ENCODE peak calls at places on chromosomes 6 and 20, in seven cellular contexts. T is H1, K is SK-N-SH, J is GM12892, A is HepG2, L is GM12878, Q is K562. P is an unnamed sample.

GRCh38 chr6:34237316-34237721 is 646 bp downstream of the HMGA1 start:
- DNase-seq in L (no peak), J (no peak), K (peak), Q (peak), A (no peak), T (no peak), P (no peak)

GRCh38 chr6:130362128-130362527 is 3.7 kb upstream of the TMEM200A start:
- DNase-seq in Q (peak), A (peak), K (no peak), J (no peak), T (no peak), L (no peak), P (no peak)

GRCh38 chr6:162719528-162719927 is 8.0 kb downstream of the PRKN start:
- DNase-seq in L (no peak), K (no peak), A (no peak), T (no peak), Q (no peak), J (no peak), P (no peak)

GRCh38 chr6:53066059-53066406 is 829 bp downstream of the FBXO9 start:
- DNase-seq in K (no peak), L (no peak), J (peak), A (no peak), T (no peak), Q (peak), P (no peak)

GRCh38 chr20:51309128-51309527 is 233.4 kb downstream of the NFATC2 start:
- DNase-seq in Q (no peak), T (no peak), K (no peak), J (no peak), A (no peak), L (no peak), P (no peak)

GRCh38 chr20:40773376-40773775 is 84.3 kb upstream of the MAFB start:
- DNase-seq in Q (no peak), J (no peak), A (no peak), K (no peak), L (no peak), T (no peak), P (no peak)

GRCh38 chr6:68778356-68779020 is 143.4 kb downstream of the ADGRB3 start:
- DNase-seq in L (no peak), K (peak), J (no peak), Q (peak), T (peak), A (peak), P (no peak)

GRCh38 chr6:17484201-17484606 is 90.8 kb downstream of the CAP2 start:
- DNase-seq in T (no peak), A (no peak), Q (no peak), L (no peak), J (no peak), K (no peak), P (no peak)

GRCh38 chr6:130293800-130294199 is 71.0 kb upstream of the SAMD3 start:
- DNase-seq in J (peak), Q (peak), L (peak), T (peak), K (peak), A (peak), P (peak)

GRCh38 chr20:3863317-3863716 is 16.7 kb downstream of the MAVS start:
- DNase-seq in A (no peak), L (no peak), Q (no peak), T (no peak), J (no peak), K (no peak), P (no peak)

GRCh38 chr20:47875302-47876025 is 90.2 kb upstream of the SULF2 start:
- DNase-seq in A (no peak), K (no peak), L (no peak), J (no peak), Q (no peak), T (no peak), P (no peak)

GRCh38 chr20:36542019-36542488 is 735 bp downstream of the MYL9 start:
- DNase-seq in T (no peak), L (no peak), K (peak), Q (peak), A (peak), J (no peak), P (no peak)

GRCh38 chr6:167567142-167568033 is 242.5 kb downstream of the TTLL2 start:
- DNase-seq in A (no peak), T (no peak), K (no peak), J (no peak), Q (no peak), L (no peak), P (no peak)

GRCh38 chr6:112037783-112038216 is 16.1 kb upstream of the CCN6 start:
- DNase-seq in A (no peak), J (no peak), Q (no peak), L (no peak), T (no peak), K (no peak), P (no peak)

GRCh38 chr6:38391909-38392614 is 247.7 kb downstream of the BTBD9 start:
- DNase-seq in K (no peak), L (no peak), Q (no peak), T (no peak), J (no peak), A (no peak), P (no peak)

GRCh38 chr6:163529605-163530004 is 115.1 kb downstream of the QKI start:
- DNase-seq in A (no peak), K (no peak), L (no peak), J (no peak), Q (no peak), T (no peak), P (no peak)

GRCh38 chr20:37777556-37777955 is 83.7 kb downstream of the CTNNBL1 start:
- DNase-seq in Q (no peak), A (no peak), K (no peak), L (no peak), T (no peak), J (no peak), P (no peak)

GRCh38 chr6:16747232-16748027 is 13.8 kb downstream of the ATXN1 start:
- DNase-seq in K (no peak), Q (no peak), J (no peak), L (no peak), A (peak), T (no peak), P (no peak)

GRCh38 chr20:24798930-24799705 is 150.0 kb upstream of the CST7 start:
- DNase-seq in A (no peak), T (no peak), L (no peak), K (peak), J (no peak), Q (no peak), P (no peak)

GRCh38 chr6:40358473-40359460 is 228.4 kb downstream of the LRFN2 start:
- DNase-seq in K (no peak), Q (no peak), A (no peak), T (no peak), J (no peak), L (no peak), P (no peak)
- TF ChIP-seq TAF1 in K (no peak), Q (no peak), A (no peak), T (no peak), J (no peak), L (no peak), P (no peak)

GRCh38 chr6:46993846-46994245 is 48.3 kb downstream of the ADGRF1 start:
- DNase-seq in K (no peak), L (no peak), Q (no peak), T (no peak), A (peak), J (no peak), P (no peak)
- TF ChIP-seq TAF1 in K (no peak), L (no peak), Q (no peak), T (no peak), A (no peak), J (no peak), P (no peak)

DNA sequence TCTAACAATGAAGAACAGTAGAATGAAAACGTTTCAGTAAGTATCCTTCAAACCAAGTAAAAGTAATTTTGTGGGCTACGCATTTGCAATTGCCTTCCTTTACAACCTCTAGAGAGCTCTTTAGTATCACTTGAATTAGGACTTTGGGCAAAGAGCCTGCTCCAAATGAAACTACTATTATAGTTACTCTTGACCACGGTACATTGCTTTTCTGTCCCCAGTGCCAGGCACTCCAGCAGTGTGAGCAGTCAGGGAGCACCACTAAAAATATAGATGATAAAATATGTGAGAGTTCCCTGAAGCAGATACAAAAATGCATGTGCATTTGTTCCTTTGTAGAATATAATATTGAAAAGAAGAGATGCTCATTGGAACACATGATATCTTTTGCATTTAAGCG is 450.1 kb upstream of the MANEA start:
- DNase-seq in T (no peak), K (no peak), J (no peak), Q (no peak), A (no peak), L (no peak), P (no peak)
- TF ChIP-seq TAF1 in T (no peak), K (no peak), J (no peak), Q (no peak), A (no peak), L (no peak), P (no peak)

GRCh38 chr6:83838727-83839126 is 14.4 kb upstream of the RIPPLY2 start:
- DNase-seq in Q (no peak), A (no peak), K (no peak), J (no peak), T (no peak), L (no peak), P (no peak)
- TF ChIP-seq TAF1 in Q (no peak), A (no peak), K (no peak), J (no peak), T (no peak), L (no peak), P (no peak)

DNA sequence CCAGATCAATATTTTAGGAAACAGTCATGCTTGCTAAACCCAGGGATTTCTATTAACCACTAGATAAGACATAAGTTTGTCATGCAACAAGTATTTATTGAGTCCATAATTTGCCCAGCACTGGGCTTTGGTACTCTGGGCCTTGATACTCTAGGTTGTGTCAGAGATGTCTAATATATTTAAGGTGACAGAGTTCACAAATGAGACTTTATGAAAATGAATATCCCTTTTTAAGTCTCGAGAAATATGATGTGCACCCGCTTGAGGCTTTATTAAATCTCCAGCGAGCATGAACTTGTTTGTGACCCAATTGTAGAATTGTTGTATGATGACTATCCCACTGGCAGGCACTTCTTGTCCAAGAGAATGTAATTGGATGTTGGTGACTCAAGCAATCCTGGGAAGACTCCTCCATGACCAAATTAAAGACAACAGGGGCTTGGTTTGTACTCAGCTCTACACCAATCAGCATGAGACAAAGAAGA is 109.2 kb downstream of the ESR1 start:
- DNase-seq in T (no peak), K (no peak), A (no peak), L (no peak), Q (no peak), J (no peak), P (no peak)
- TF ChIP-seq TAF1 in T (no peak), K (no peak), A (no peak), L (no peak), Q (no peak), J (no peak), P (no peak)

DNA sequence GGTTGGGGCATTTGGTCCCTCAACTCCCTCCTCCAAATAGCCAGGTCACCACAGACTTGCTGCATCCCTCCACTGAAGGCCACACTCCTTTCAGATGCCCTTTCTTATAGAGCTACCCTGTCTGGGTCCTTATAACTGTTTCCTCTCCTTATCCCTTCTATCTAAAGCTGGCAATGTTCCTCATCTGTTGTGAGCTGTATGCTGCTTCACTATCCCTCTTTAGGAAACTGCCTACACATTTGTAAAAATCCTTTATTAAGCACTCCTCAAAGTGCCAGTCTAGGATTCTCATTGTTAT is 176.9 kb upstream of the PTPRK start:
- DNase-seq in Q (no peak), J (no peak), A (no peak), T (no peak), K (no peak), L (no peak), P (no peak)
- TF ChIP-seq TAF1 in Q (no peak), J (no peak), A (no peak), T (no peak), K (no peak), L (no peak), P (no peak)

DNA sequence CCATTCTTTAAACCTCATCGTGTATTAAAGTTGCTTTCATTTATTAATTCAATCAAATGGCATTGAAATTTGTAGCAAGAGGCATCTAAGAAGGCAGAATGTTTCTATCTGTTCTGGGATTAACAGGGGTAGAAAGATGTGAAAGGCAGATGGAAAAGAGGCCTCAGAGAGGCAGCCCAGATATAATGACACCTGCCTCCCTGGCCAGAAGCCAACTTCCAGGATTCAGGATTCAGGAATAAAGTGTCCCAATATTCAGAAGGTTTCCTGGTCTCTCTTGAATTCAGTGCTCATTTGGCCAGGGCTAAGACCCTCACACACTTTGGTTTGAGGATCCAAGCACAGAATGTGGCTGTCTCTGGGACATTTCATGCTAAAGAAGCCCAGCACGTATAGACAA is 39.9 kb downstream of the HLA-B start:
- DNase-seq in Q (no peak), L (no peak), K (no peak), A (no peak), J (no peak), T (no peak), P (no peak)
- TF ChIP-seq TAF1 in Q (no peak), L (no peak), K (no peak), A (no peak), J (no peak), T (no peak), P (no peak)

GRCh38 chr20:54668271-54669053 is 193.1 kb downstream of the DOK5 start:
- DNase-seq in J (no peak), K (peak), T (no peak), L (no peak), Q (peak), A (peak), P (no peak)
- TF ChIP-seq TAF1 in J (no peak), K (no peak), T (no peak), L (no peak), Q (no peak), A (no peak), P (no peak)

P was measured in GM12891.